ENCODE peak calls at places on chromosomes 16 and 17, in ten cellular contexts. O is T-helper 17 cell; I is left ventricle myocardium inferior; X is uterus; M is GM10248; U is germinal center; H is NK-92 treated with Interleukin-12 subunit alpha and Interleukin-12 subunit beta, amount 100 ng/mL, for 24 hours; D is NCI-H1930; E is right lobe of liver; L is NCI-H1417. G is an unnamed sample.
A peak's percentile ranks its signal among the peaks of the same experiment; 100 is the strongest.

GRCh38 chr17:58305626-58306025 is 23.0 kb downstream of the TSPOAP1 start:
- DNase-seq in I (no peak), O (no peak), D (no peak), M (no peak), H (no peak), U (no peak), L (no peak), X (no peak), E (no peak), G (no peak)

GRCh38 chr17:49696233-49696761 is 11.5 kb downstream of the SLC35B1 start:
- DNase-seq in E (no peak), M (peak; percentile 79), U (no peak), D (no peak), X (no peak), L (no peak), H (no peak), O (peak; percentile 11), I (no peak), G (no peak)

GRCh38 chr17:46772879-46773620 is 45.4 kb downstream of the WNT3 start:
- DNase-seq in O (no peak), I (no peak), E (no peak), D (no peak), X (no peak), H (no peak), M (peak; percentile 24), U (no peak), L (no peak), G (peak; percentile 58)

GRCh38 chr17:40522961-40523310 is 21.5 kb upstream of the TNS4 start:
- DNase-seq in H (no peak), M (no peak), L (no peak), X (no peak), E (no peak), O (no peak), I (no peak), U (no peak), D (no peak), G (no peak)

GRCh38 chr17:81878294-81878693 is 7.2 kb upstream of the ARHGDIA start:
- DNase-seq in H (no peak), I (no peak), E (no peak), O (no peak), M (no peak), L (no peak), D (no peak), X (no peak), U (no peak), G (no peak)

GRCh38 chr16:67084345-67085028 is 25.3 kb upstream of the PHAF1 start:
- DNase-seq in I (no peak), X (no peak), H (no peak), U (no peak), E (no peak), D (no peak), M (no peak), O (no peak), L (no peak), G (peak; percentile 56)

GRCh38 chr16:87703071-87703470 is 62.7 kb downstream of the KLHDC4 start:
- DNase-seq in M (no peak), H (no peak), U (no peak), E (no peak), X (no peak), D (no peak), L (no peak), O (no peak), I (no peak), G (no peak)

GRCh38 chr16:57621521-57622268 is 6.7 kb upstream of the ADGRG1 start:
- DNase-seq in H (no peak), D (no peak), U (no peak), M (no peak), I (no peak), X (no peak), E (no peak), L (no peak), O (no peak), G (no peak)

GRCh38 chr16:85568519-85568918 is 44.6 kb upstream of the GSE1 start:
- DNase-seq in M (no peak), X (no peak), D (no peak), H (no peak), I (no peak), U (no peak), E (peak; percentile 78), O (no peak), L (no peak), G (no peak)